ENCODE peak calls at places on chromosomes 1 and 21, in ten cellular contexts. One of them, this sample, is unnamed.

GRCh38 chr1:55213885-55214213 is 1.3 kb downstream of the USP24 start:
- DNase-seq in spleen: peak; percentile 79
- DNase-seq in sigmoid colon: peak; percentile 63
- DNase-seq in PC-3: no peak
- DNase-seq in CD4-positive, CD25-positive, alpha-beta regulatory T cell: peak; percentile 20
- DNase-seq in tibial artery: no peak
- DNase-seq in psoas muscle: no peak
- DNase-seq in HL-60: no peak
- DNase-seq in SJSA1: no peak
- DNase-seq in heart left ventricle: no peak
- DNase-seq in this sample: no peak

GRCh38 chr1:197775282-197776262 is at the start of gene DENND1B:
- DNase-seq in spleen: peak; percentile 98
- DNase-seq in sigmoid colon: peak; percentile 83
- DNase-seq in PC-3: peak; percentile 66
- DNase-seq in CD4-positive, CD25-positive, alpha-beta regulatory T cell: peak; percentile 78
- DNase-seq in tibial artery: peak; percentile 51
- DNase-seq in psoas muscle: peak; percentile 68
- DNase-seq in HL-60: peak; percentile 91
- DNase-seq in SJSA1: peak; percentile 63
- DNase-seq in heart left ventricle: peak; percentile 90
- DNase-seq in this sample: peak; percentile 90

GRCh38 chr21:45111703-45112102 is 37.3 kb downstream of the ADARB1 start:
- DNase-seq in spleen: no peak
- DNase-seq in sigmoid colon: peak; percentile 56
- DNase-seq in PC-3: no peak
- DNase-seq in CD4-positive, CD25-positive, alpha-beta regulatory T cell: no peak
- DNase-seq in tibial artery: no peak
- DNase-seq in psoas muscle: no peak
- DNase-seq in HL-60: no peak
- DNase-seq in SJSA1: no peak
- DNase-seq in heart left ventricle: no peak
- DNase-seq in this sample: no peak

GRCh38 chr1:205137901-205138300 is 16.1 kb upstream of the RBBP5 start:
- DNase-seq in spleen: no peak
- DNase-seq in sigmoid colon: no peak
- DNase-seq in PC-3: no peak
- DNase-seq in CD4-positive, CD25-positive, alpha-beta regulatory T cell: no peak
- DNase-seq in tibial artery: no peak
- DNase-seq in psoas muscle: no peak
- DNase-seq in HL-60: no peak
- DNase-seq in SJSA1: no peak
- DNase-seq in heart left ventricle: no peak
- DNase-seq in this sample: no peak

GRCh38 chr1:214066190-214066589 is 78.4 kb downstream of the PROX1 start:
- DNase-seq in spleen: no peak
- DNase-seq in sigmoid colon: no peak
- DNase-seq in PC-3: no peak
- DNase-seq in CD4-positive, CD25-positive, alpha-beta regulatory T cell: no peak
- DNase-seq in tibial artery: no peak
- DNase-seq in psoas muscle: no peak
- DNase-seq in HL-60: peak; percentile 2
- DNase-seq in SJSA1: no peak
- DNase-seq in heart left ventricle: no peak
- DNase-seq in this sample: no peak

GRCh38 chr1:186643600-186643999 is 36.6 kb downstream of the PTGS2 start:
- DNase-seq in spleen: no peak
- DNase-seq in sigmoid colon: no peak
- DNase-seq in PC-3: peak; percentile 73
- DNase-seq in CD4-positive, CD25-positive, alpha-beta regulatory T cell: no peak
- DNase-seq in tibial artery: no peak
- DNase-seq in psoas muscle: no peak
- DNase-seq in HL-60: no peak
- DNase-seq in SJSA1: no peak
- DNase-seq in heart left ventricle: no peak
- DNase-seq in this sample: no peak

GRCh38 chr1:197181982-197182381 is 35.5 kb upstream of the ASPM start:
- DNase-seq in spleen: no peak
- DNase-seq in sigmoid colon: no peak
- DNase-seq in PC-3: no peak
- DNase-seq in CD4-positive, CD25-positive, alpha-beta regulatory T cell: no peak
- DNase-seq in tibial artery: no peak
- DNase-seq in psoas muscle: no peak
- DNase-seq in HL-60: no peak
- DNase-seq in SJSA1: no peak
- DNase-seq in heart left ventricle: no peak
- DNase-seq in this sample: no peak

GRCh38 chr1:116673935-116674630 is 6.5 kb upstream of the IGSF3 start:
- DNase-seq in spleen: no peak
- DNase-seq in sigmoid colon: no peak
- DNase-seq in PC-3: no peak
- DNase-seq in CD4-positive, CD25-positive, alpha-beta regulatory T cell: no peak
- DNase-seq in tibial artery: no peak
- DNase-seq in psoas muscle: no peak
- DNase-seq in HL-60: no peak
- DNase-seq in SJSA1: no peak
- DNase-seq in heart left ventricle: no peak
- DNase-seq in this sample: no peak

GRCh38 chr1:211378844-211379243 is 52.2 kb downstream of the TRAF5 start:
- DNase-seq in spleen: no peak
- DNase-seq in sigmoid colon: no peak
- DNase-seq in PC-3: peak; percentile 63
- DNase-seq in CD4-positive, CD25-positive, alpha-beta regulatory T cell: no peak
- DNase-seq in tibial artery: no peak
- DNase-seq in psoas muscle: no peak
- DNase-seq in HL-60: no peak
- DNase-seq in SJSA1: no peak
- DNase-seq in heart left ventricle: no peak
- DNase-seq in this sample: no peak

GRCh38 chr1:192171123-192171522 is 12.9 kb downstream of the RGS18 start:
- DNase-seq in spleen: no peak
- DNase-seq in sigmoid colon: no peak
- DNase-seq in PC-3: no peak
- DNase-seq in CD4-positive, CD25-positive, alpha-beta regulatory T cell: no peak
- DNase-seq in tibial artery: no peak
- DNase-seq in psoas muscle: no peak
- DNase-seq in HL-60: no peak
- DNase-seq in SJSA1: no peak
- DNase-seq in heart left ventricle: no peak
- DNase-seq in this sample: no peak

GRCh38 chr1:110584045-110584444 is 22.1 kb downstream of the KCNA2 start:
- DNase-seq in spleen: no peak
- DNase-seq in sigmoid colon: no peak
- DNase-seq in PC-3: no peak
- DNase-seq in CD4-positive, CD25-positive, alpha-beta regulatory T cell: no peak
- DNase-seq in tibial artery: no peak
- DNase-seq in psoas muscle: no peak
- DNase-seq in HL-60: no peak
- DNase-seq in SJSA1: no peak
- DNase-seq in heart left ventricle: no peak
- DNase-seq in this sample: no peak

GRCh38 chr1:218785928-218786327 is 387.8 kb upstream of the LYPLAL1 start:
- DNase-seq in spleen: no peak
- DNase-seq in sigmoid colon: peak; percentile 65
- DNase-seq in PC-3: no peak
- DNase-seq in CD4-positive, CD25-positive, alpha-beta regulatory T cell: no peak
- DNase-seq in tibial artery: peak; percentile 82
- DNase-seq in psoas muscle: peak; percentile 26
- DNase-seq in HL-60: no peak
- DNase-seq in SJSA1: no peak
- DNase-seq in heart left ventricle: no peak
- DNase-seq in this sample: peak; percentile 72

GRCh38 chr1:181075727-181076350 is 12.7 kb upstream of the IER5 start:
- DNase-seq in spleen: no peak
- DNase-seq in sigmoid colon: no peak
- DNase-seq in PC-3: no peak
- DNase-seq in CD4-positive, CD25-positive, alpha-beta regulatory T cell: no peak
- DNase-seq in tibial artery: no peak
- DNase-seq in psoas muscle: no peak
- DNase-seq in HL-60: no peak
- DNase-seq in SJSA1: no peak
- DNase-seq in heart left ventricle: no peak
- DNase-seq in this sample: no peak

GRCh38 chr1:181079920-181080319 is 8.6 kb upstream of the IER5 start:
- DNase-seq in spleen: no peak
- DNase-seq in sigmoid colon: no peak
- DNase-seq in PC-3: no peak
- DNase-seq in CD4-positive, CD25-positive, alpha-beta regulatory T cell: no peak
- DNase-seq in tibial artery: no peak
- DNase-seq in psoas muscle: no peak
- DNase-seq in HL-60: no peak
- DNase-seq in SJSA1: peak; percentile 43
- DNase-seq in heart left ventricle: no peak
- DNase-seq in this sample: no peak

GRCh38 chr1:181079382-181079781 is 9.1 kb upstream of the IER5 start:
- DNase-seq in spleen: no peak
- DNase-seq in sigmoid colon: no peak
- DNase-seq in PC-3: peak; percentile 62
- DNase-seq in CD4-positive, CD25-positive, alpha-beta regulatory T cell: no peak
- DNase-seq in tibial artery: no peak
- DNase-seq in psoas muscle: no peak
- DNase-seq in HL-60: no peak
- DNase-seq in SJSA1: peak; percentile 54
- DNase-seq in heart left ventricle: no peak
- DNase-seq in this sample: no peak

GRCh38 chr1:181077576-181078242 is 10.8 kb upstream of the IER5 start:
- DNase-seq in spleen: no peak
- DNase-seq in sigmoid colon: no peak
- DNase-seq in PC-3: peak; percentile 77
- DNase-seq in CD4-positive, CD25-positive, alpha-beta regulatory T cell: no peak
- DNase-seq in tibial artery: no peak
- DNase-seq in psoas muscle: no peak
- DNase-seq in HL-60: no peak
- DNase-seq in SJSA1: peak; percentile 89
- DNase-seq in heart left ventricle: no peak
- DNase-seq in this sample: no peak

DNA sequence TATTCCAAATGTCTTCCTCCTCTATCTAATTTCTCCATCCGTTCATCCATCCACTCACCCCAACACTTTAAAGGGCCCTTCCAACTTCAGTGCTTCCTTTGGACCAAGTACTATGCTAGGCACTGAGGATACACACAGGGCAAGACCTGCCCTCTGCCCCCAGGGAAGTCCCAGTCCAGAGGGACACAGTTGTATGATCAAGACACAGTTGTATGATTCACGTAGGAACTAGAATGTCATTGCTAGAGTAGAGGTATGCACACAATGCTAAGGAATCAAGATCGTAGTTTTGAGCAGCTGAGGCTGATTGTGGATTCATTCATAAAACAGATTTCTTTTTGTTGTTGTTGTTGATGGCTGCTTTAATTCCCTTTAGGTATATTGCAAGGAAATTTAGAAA is 11.6 kb upstream of the IER5 start:
- DNase-seq in spleen: no peak
- DNase-seq in sigmoid colon: no peak
- DNase-seq in PC-3: no peak
- DNase-seq in CD4-positive, CD25-positive, alpha-beta regulatory T cell: no peak
- DNase-seq in tibial artery: no peak
- DNase-seq in psoas muscle: no peak
- DNase-seq in HL-60: no peak
- DNase-seq in SJSA1: no peak
- DNase-seq in heart left ventricle: no peak
- DNase-seq in this sample: no peak
- H3K27me3 ChIP-seq in spleen: no peaks in the 10 kb centered on the region
- H3K27me3 ChIP-seq in sigmoid colon: no peaks in the 10 kb centered on the region
- H3K27me3 ChIP-seq in PC-3: no peaks in the 10 kb centered on the region
- H3K27me3 ChIP-seq in CD4-positive, CD25-positive, alpha-beta regulatory T cell: peaks cover 7% of the 10 kb centered on the region
- H3K27me3 ChIP-seq in tibial artery: no peaks in the 10 kb centered on the region
- H3K27me3 ChIP-seq in psoas muscle: no peaks in the 10 kb centered on the region
- H3K27me3 ChIP-seq in HL-60: no peaks in the 10 kb centered on the region
- H3K27me3 ChIP-seq in SJSA1: no peaks in the 10 kb centered on the region
- H3K27me3 ChIP-seq in heart left ventricle: peaks cover 5% of the 10 kb centered on the region
- H3K27me3 ChIP-seq in this sample: no peaks in the 10 kb centered on the region

DNA sequence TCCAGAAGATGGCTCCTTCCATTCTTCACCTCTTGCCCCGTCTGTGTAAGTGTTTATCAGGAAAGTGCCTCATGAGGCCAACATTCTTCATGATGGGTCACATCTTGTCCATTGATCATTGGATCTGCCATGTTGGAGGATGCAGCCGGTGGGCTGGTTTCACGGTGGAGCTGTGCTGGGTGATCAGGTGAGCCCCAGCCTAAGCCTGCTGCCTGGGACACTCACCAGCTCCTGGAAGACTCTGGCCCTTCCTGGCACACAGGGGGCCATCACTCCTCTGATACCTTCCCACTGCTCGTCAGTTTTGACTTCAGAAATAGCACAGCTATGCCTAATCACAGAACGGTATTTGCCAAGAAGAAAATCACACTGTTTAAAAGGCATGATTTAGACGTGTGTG is 38.3 kb downstream of the UBASH3A start:
- DNase-seq in spleen: peak; percentile 45
- DNase-seq in sigmoid colon: no peak
- DNase-seq in PC-3: no peak
- DNase-seq in CD4-positive, CD25-positive, alpha-beta regulatory T cell: no peak
- DNase-seq in tibial artery: no peak
- DNase-seq in psoas muscle: no peak
- DNase-seq in HL-60: no peak
- DNase-seq in SJSA1: no peak
- DNase-seq in heart left ventricle: no peak
- DNase-seq in this sample: no peak
- H3K27me3 ChIP-seq in spleen: peaks cover 27% of the 10 kb centered on the region
- H3K27me3 ChIP-seq in sigmoid colon: peaks cover 9% of the 10 kb centered on the region
- H3K27me3 ChIP-seq in PC-3: no peaks in the 10 kb centered on the region
- H3K27me3 ChIP-seq in CD4-positive, CD25-positive, alpha-beta regulatory T cell: no peaks in the 10 kb centered on the region
- H3K27me3 ChIP-seq in tibial artery: no peaks in the 10 kb centered on the region
- H3K27me3 ChIP-seq in psoas muscle: no peaks in the 10 kb centered on the region
- H3K27me3 ChIP-seq in HL-60: no peaks in the 10 kb centered on the region
- H3K27me3 ChIP-seq in SJSA1: no peaks in the 10 kb centered on the region
- H3K27me3 ChIP-seq in heart left ventricle: no peaks in the 10 kb centered on the region
- H3K27me3 ChIP-seq in this sample: no peaks in the 10 kb centered on the region

GRCh38 chr1:183040600-183040999 is 17.4 kb downstream of the LAMC1 start:
- DNase-seq in spleen: no peak
- DNase-seq in sigmoid colon: no peak
- DNase-seq in PC-3: no peak
- DNase-seq in CD4-positive, CD25-positive, alpha-beta regulatory T cell: no peak
- DNase-seq in tibial artery: no peak
- DNase-seq in psoas muscle: no peak
- DNase-seq in HL-60: no peak
- DNase-seq in SJSA1: peak; percentile 65
- DNase-seq in heart left ventricle: no peak
- DNase-seq in this sample: no peak
- H3K27me3 ChIP-seq in spleen: no peaks in the 10 kb centered on the region
- H3K27me3 ChIP-seq in sigmoid colon: no peaks in the 10 kb centered on the region
- H3K27me3 ChIP-seq in PC-3: no peaks in the 10 kb centered on the region
- H3K27me3 ChIP-seq in CD4-positive, CD25-positive, alpha-beta regulatory T cell: peaks cover 7% of the 10 kb centered on the region
- H3K27me3 ChIP-seq in tibial artery: no peaks in the 10 kb centered on the region
- H3K27me3 ChIP-seq in psoas muscle: no peaks in the 10 kb centered on the region
- H3K27me3 ChIP-seq in HL-60: no peaks in the 10 kb centered on the region
- H3K27me3 ChIP-seq in SJSA1: no peaks in the 10 kb centered on the region
- H3K27me3 ChIP-seq in heart left ventricle: no peaks in the 10 kb centered on the region
- H3K27me3 ChIP-seq in this sample: no peaks in the 10 kb centered on the region

DNA sequence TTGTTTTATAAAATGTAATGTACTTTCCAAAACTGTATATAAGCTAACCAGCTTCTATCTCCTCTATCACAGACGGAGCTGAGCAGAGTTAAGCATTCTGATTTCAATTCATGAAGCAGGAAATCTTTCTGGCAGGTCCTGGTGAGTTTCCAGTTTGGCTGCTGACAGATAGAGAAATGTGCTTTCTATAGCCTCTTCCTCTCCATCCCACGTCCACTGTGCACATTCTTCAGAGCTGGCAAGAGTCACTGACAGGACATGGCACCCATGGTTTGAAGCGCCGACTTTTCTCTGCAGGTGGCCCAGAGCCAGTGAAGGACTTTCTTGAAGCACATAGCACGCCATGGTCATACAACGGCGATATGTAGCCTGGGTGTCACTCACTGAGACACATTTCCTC is 52.3 kb upstream of the POU2F1 start:
- DNase-seq in spleen: no peak
- DNase-seq in sigmoid colon: no peak
- DNase-seq in PC-3: no peak
- DNase-seq in CD4-positive, CD25-positive, alpha-beta regulatory T cell: no peak
- DNase-seq in tibial artery: no peak
- DNase-seq in psoas muscle: no peak
- DNase-seq in HL-60: no peak
- DNase-seq in SJSA1: no peak
- DNase-seq in heart left ventricle: no peak
- DNase-seq in this sample: no peak
- H3K27me3 ChIP-seq in spleen: no peaks in the 10 kb centered on the region
- H3K27me3 ChIP-seq in sigmoid colon: no peaks in the 10 kb centered on the region
- H3K27me3 ChIP-seq in PC-3: no peaks in the 10 kb centered on the region
- H3K27me3 ChIP-seq in CD4-positive, CD25-positive, alpha-beta regulatory T cell: peaks cover 12% of the 10 kb centered on the region
- H3K27me3 ChIP-seq in tibial artery: no peaks in the 10 kb centered on the region
- H3K27me3 ChIP-seq in psoas muscle: no peaks in the 10 kb centered on the region
- H3K27me3 ChIP-seq in HL-60: no peaks in the 10 kb centered on the region
- H3K27me3 ChIP-seq in SJSA1: no peaks in the 10 kb centered on the region
- H3K27me3 ChIP-seq in heart left ventricle: peaks cover 5% of the 10 kb centered on the region
- H3K27me3 ChIP-seq in this sample: no peaks in the 10 kb centered on the region